ENCODE peak calls at places on chromosomes 6 and 20, in five cellular contexts. G, M, U, V and Y are unnamed samples.

GRCh38 chr6:43052842-43053544 is 658 bp downstream of the CUL7 start:
- DNase-seq in G (peak; percentile 34), M (peak; percentile 57), U (no peak), V (peak; percentile 43), Y (peak; percentile 67)

GRCh38 chr6:51711876-51712275 is 375.5 kb downstream of the PKHD1 start:
- DNase-seq in G (no peak), M (no peak), U (no peak), V (no peak), Y (no peak)

GRCh38 chr6:44650495-44650894 is 263.0 kb downstream of the CDC5L start:
- DNase-seq in G (no peak), M (no peak), U (no peak), V (no peak), Y (no peak)

GRCh38 chr20:1987826-1988225 is 6.0 kb downstream of the PDYN start:
- DNase-seq in G (no peak), M (no peak), U (no peak), V (no peak), Y (peak; percentile 73)

GRCh38 chr6:72968704-72969103 is 256.6 kb downstream of the KHDC1L start:
- DNase-seq in G (no peak), M (no peak), U (no peak), V (no peak), Y (peak; percentile 40)

GRCh38 chr20:62241501-62241900 is 3.2 kb downstream of the OSBPL2 start:
- DNase-seq in G (no peak), M (no peak), U (peak; percentile 60), V (no peak), Y (no peak)

GRCh38 chr20:45826381-45827019 is 612 bp downstream of the TNNC2 start:
- DNase-seq in G (peak; percentile 77), M (no peak), U (no peak), V (no peak), Y (peak; percentile 58)

GRCh38 chr6:21850682-21851081 is 257.1 kb downstream of the SOX4 start:
- DNase-seq in G (no peak), M (no peak), U (no peak), V (no peak), Y (no peak)

GRCh38 chr6:111646942-111647341 is 41.3 kb upstream of the TRAF3IP2 start:
- DNase-seq in G (no peak), M (no peak), U (no peak), V (no peak), Y (peak; percentile 84)

GRCh38 chr6:169968541-169969270 is 217.3 kb downstream of the ERMARD start:
- DNase-seq in G (no peak), M (no peak), U (peak; percentile 26), V (no peak), Y (no peak)

GRCh38 chr20:52311209-52311794 is 119.7 kb upstream of the ZFP64 start:
- DNase-seq in G (peak; percentile 6), M (peak; percentile 53), U (no peak), V (no peak), Y (no peak)

GRCh38 chr6:110342759-110343158 is 15.4 kb downstream of the METTL24 start:
- DNase-seq in G (no peak), M (no peak), U (no peak), V (no peak), Y (no peak)

GRCh38 chr6:2099870-2100269 is 145.5 kb downstream of the GMDS start:
- DNase-seq in G (no peak), M (no peak), U (no peak), V (no peak), Y (no peak)

GRCh38 chr6:152364846-152365245 is 272.3 kb downstream of the SYNE1 start:
- DNase-seq in G (no peak), M (no peak), U (no peak), V (no peak), Y (no peak)

GRCh38 chr6:168120390-168121307 is 41.6 kb upstream of the FRMD1 start:
- DNase-seq in G (no peak), M (no peak), U (no peak), V (no peak), Y (no peak)

GRCh38 chr20:51554538-51555165 is 12.1 kb upstream of the NFATC2 start:
- DNase-seq in G (no peak), M (no peak), U (no peak), V (no peak), Y (peak; percentile 90)

GRCh38 chr20:36919715-36920333 is 31.7 kb downstream of the SAMHD1 start:
- DNase-seq in G (peak; percentile 63), M (peak; percentile 73), U (no peak), V (no peak), Y (peak; percentile 72)

GRCh38 chr6:71079707-71080106 is 122.8 kb upstream of the B3GAT2 start:
- DNase-seq in G (no peak), M (no peak), U (no peak), V (no peak), Y (peak; percentile 55)

GRCh38 chr20:34891166-34892062 is 15.0 kb downstream of the ACSS2 start:
- DNase-seq in G (no peak), M (no peak), U (no peak), V (no peak), Y (peak; percentile 89)

GRCh38 chr6:81998432-81998831 is 246.0 kb upstream of the TENT5A start:
- DNase-seq in G (no peak), M (no peak), U (no peak), V (no peak), Y (peak; percentile 80)

GRCh38 chr20:4151342-4151741 is 136.0 kb upstream of the RNF24 start:
- DNase-seq in G (no peak), M (no peak), U (no peak), V (no peak), Y (no peak)

DNA sequence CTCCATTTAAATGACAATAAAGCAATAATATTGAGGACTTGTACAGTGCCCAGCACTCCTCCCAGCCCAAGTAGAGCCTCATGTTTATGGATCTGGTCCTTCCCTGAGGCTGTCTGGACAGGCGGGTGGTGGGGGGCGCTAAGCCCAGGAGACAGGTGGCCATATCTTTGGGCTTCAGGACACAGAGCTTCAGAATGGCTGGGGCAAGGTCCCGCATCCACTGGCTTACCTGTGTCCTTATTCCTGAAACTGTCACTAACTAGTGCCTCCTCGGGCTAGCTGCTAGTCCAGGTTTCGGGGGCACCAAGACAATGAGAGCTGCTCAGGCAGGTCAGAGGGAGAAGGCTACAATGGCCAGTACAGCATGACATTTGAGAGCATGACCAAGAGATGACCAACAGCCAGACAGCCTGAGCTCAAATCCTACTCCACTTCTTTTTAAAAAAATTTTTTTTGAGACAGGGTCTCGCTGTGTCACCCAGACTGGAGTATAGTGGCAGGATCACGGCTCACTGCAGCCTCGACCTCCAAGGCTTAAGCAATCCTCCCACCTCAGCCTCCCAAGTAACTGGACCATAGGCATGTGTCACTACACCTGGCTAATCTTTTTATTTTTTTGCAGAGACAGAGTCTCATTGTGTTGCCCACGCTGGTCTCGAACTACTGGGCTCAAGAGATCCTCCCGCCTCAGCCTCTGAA is 43.1 kb downstream of the NOL4L start:
- DNase-seq in G (no peak), M (no peak), U (no peak), V (no peak), Y (no peak)
- H3K27ac ChIP-seq in G (no peak overlapping the region), M (no peak overlapping the region), U (no peak overlapping the region), V (no peak overlapping the region), Y (no peak overlapping the region)

GRCh38 chr6:14143305-14143704 is 25.7 kb downstream of the CD83 start:
- DNase-seq in G (no peak), M (no peak), U (no peak), V (no peak), Y (no peak)
- H3K27ac ChIP-seq in G (no peak overlapping the region), M (no peak overlapping the region), U (no peak overlapping the region), V (no peak overlapping the region), Y (no peak overlapping the region)

GRCh38 chr6:8108759-8109539 is 6.6 kb upstream of the EEF1E1 start:
- DNase-seq in G (peak; percentile 46), M (no peak), U (no peak), V (no peak), Y (no peak)
- H3K27ac ChIP-seq in G (peak overlapping the region; percentile 67), M (no peak overlapping the region), U (no peak overlapping the region), V (no peak overlapping the region), Y (peak overlapping the region; percentile 85)

GRCh38 chr6:107538856-107539387 is 49.0 kb downstream of the SOBP start:
- DNase-seq in G (no peak), M (no peak), U (no peak), V (no peak), Y (no peak)
- H3K27ac ChIP-seq in G (peak overlapping the region; percentile 50), M (no peak overlapping the region), U (no peak overlapping the region), V (no peak overlapping the region), Y (no peak overlapping the region)